ENCODE peak calls at places on chromosome 11, in five cellular contexts. Z, H, J, A and I are unnamed samples.

GRCh38 chr11:2747236-2748015 is 47.6 kb upstream of the KCNQ1OT1 start:
- DNase-seq in A (no peak), H (peak), Z (no peak), J (no peak), I (no peak)

GRCh38 chr11:45919806-45920530 is 2.3 kb upstream of the PEX16 start:
- DNase-seq in A (no peak), H (peak), J (no peak), Z (no peak), I (no peak)

GRCh38 chr11:112797072-112797471 is 164.1 kb upstream of the NCAM1 start:
- DNase-seq in J (peak), Z (no peak), H (no peak), A (no peak), I (no peak)

GRCh38 chr11:125426818-125427528 is 69.1 kb downstream of the FEZ1 start:
- DNase-seq in J (no peak), A (no peak), Z (no peak), H (no peak), I (no peak)

GRCh38 chr11:117950999-117951961 is 22.1 kb upstream of the TMPRSS13 start:
- DNase-seq in J (no peak), Z (no peak), H (peak), A (no peak), I (no peak)

GRCh38 chr11:37948258-37948657 is 1350.2 kb upstream of the RAG2 start:
- DNase-seq in J (no peak), H (no peak), Z (no peak), A (no peak), I (no peak)

GRCh38 chr11:132804258-132804657 is 728.0 kb downstream of the OPCML start:
- DNase-seq in A (no peak), J (no peak), H (no peak), Z (no peak), I (no peak)

GRCh38 chr11:67732045-67732787 is 57.8 kb upstream of the ALDH3B2 start:
- DNase-seq in J (peak), Z (peak), A (no peak), H (no peak), I (no peak)

GRCh38 chr11:112697779-112698178 is 263.4 kb upstream of the NCAM1 start:
- DNase-seq in H (no peak), J (no peak), Z (no peak), A (no peak), I (no peak)